ENCODE peak calls at places on chromosomes 5 and 9, in seven cellular contexts. S is neuronal stem cell, W is IMR-90, F is mesendoderm, T is H1, M is H9, Y is trophoblast cell. H is an unnamed sample.

GRCh38 chr5:22238047-22238446 is 615.1 kb downstream of the CDH12 start:
- DNase-seq in S (no peak), W (no peak), F (no peak), T (no peak), M (no peak), Y (no peak), H (no peak)

GRCh38 chr5:123151227-123151951 is 62.3 kb downstream of the PRDM6 start:
- DNase-seq in S (no peak), W (no peak), F (peak), T (no peak), M (no peak), Y (no peak), H (no peak)

GRCh38 chr5:109703827-109704226 is 14.1 kb downstream of the MAN2A1 start:
- DNase-seq in S (no peak), W (peak), F (no peak), T (no peak), M (no peak), Y (peak), H (no peak)

GRCh38 chr5:81010636-81011035 is 50.5 kb downstream of the RASGRF2 start:
- DNase-seq in S (no peak), W (peak), F (no peak), T (no peak), M (no peak), Y (no peak), H (peak)

GRCh38 chr9:85900504-85901201 is 40.3 kb upstream of the NAA35 start:
- DNase-seq in S (peak), W (peak), F (peak), T (peak), M (peak), Y (no peak), H (peak)

GRCh38 chr9:120478208-120478607 is 101.8 kb downstream of the CDK5RAP2 start:
- DNase-seq in S (no peak), W (peak), F (no peak), T (no peak), M (no peak), Y (no peak), H (no peak)

GRCh38 chr9:126334626-126335621 is 8.3 kb downstream of the MVB12B start:
- DNase-seq in S (no peak), W (peak), F (no peak), T (no peak), M (no peak), Y (peak), H (no peak)

GRCh38 chr9:94900222-94901018 is 173.9 kb downstream of the AOPEP start:
- DNase-seq in S (no peak), W (peak), F (no peak), T (no peak), M (peak), Y (no peak), H (peak)

DNA sequence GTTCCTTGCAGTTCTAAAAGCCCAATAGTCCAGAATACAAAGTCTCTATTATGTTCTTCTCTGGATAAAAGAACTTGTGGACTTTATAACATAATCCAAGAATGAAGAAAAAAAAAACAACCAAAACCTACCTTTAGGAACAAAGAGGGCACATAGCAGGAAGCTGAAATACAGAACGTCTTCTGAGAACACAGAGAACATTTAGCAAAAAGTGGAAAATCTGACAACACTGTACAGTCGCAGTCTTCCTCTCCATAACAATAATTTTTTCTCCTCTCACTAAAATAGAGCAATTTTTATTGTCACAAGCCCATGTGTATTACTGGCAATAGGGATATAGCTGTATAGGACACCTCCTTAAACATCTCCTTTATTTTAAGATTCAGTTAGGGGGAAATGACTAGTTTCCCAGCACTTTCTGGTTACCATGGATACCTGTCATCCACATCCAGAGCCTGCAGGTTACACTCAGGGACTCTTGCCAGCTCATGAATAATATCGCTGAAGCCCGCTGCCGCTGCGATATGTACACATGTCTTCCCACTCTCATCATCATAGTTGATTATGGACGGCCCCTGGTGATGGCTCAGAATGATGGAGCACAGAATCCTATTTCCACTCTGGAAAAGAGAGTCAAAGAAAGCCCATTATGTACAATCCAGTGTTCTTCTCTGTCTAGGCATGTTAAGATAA is 106.5 kb downstream of the ANKRD55 start:
- DNase-seq in S (no peak), W (peak), F (no peak), T (no peak), M (no peak), Y (no peak), H (no peak)
- H2AK5ac ChIP-seq in S (no peak), W (peak), F (no peak), T (no peak), M (no peak), Y (no peak), H (no peak)

GRCh38 chr9:107954303-107954702 is 464.7 kb upstream of the KLF4 start:
- DNase-seq in S (no peak), W (no peak), F (no peak), T (no peak), M (no peak), Y (no peak), H (no peak)
- H2AK5ac ChIP-seq in S (no peak), W (no peak), F (no peak), T (no peak), M (no peak), Y (no peak), H (no peak)

DNA sequence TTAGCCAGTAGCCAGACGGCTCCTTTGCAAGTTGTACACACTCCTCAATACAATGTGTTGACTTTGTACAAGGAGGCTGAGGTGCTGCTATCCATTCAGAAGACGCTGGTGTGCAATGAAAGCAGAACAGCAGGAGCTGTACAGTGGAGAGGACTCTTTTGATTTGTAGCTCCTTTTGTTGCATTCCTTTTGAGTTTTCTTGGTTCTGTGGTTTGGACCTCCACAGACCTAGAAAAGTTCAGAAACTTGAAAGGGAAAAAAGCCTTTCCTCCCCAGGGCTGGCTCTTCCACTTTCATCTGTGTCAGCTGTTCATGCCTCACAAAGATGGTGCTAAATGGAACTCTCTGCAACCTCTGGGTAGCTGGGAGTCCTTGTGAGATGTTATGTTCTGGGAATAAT is 117.4 kb downstream of the MAT2B start:
- DNase-seq in S (no peak), W (no peak), F (no peak), T (no peak), M (no peak), Y (no peak), H (no peak)
- H2AK5ac ChIP-seq in S (no peak), W (no peak), F (no peak), T (no peak), M (no peak), Y (no peak), H (no peak)

GRCh38 chr5:169499990-169500389 is 83.6 kb upstream of the SPDL1 start:
- DNase-seq in S (no peak), W (no peak), F (no peak), T (no peak), M (no peak), Y (no peak), H (no peak)
- H2AK5ac ChIP-seq in S (no peak), W (no peak), F (no peak), T (no peak), M (no peak), Y (no peak), H (no peak)

GRCh38 chr9:87505869-87506678 is 8.4 kb downstream of the DAPK1 start:
- DNase-seq in S (no peak), W (no peak), F (no peak), T (no peak), M (no peak), Y (no peak), H (no peak)
- H2AK5ac ChIP-seq in S (no peak), W (no peak), F (no peak), T (no peak), M (no peak), Y (no peak), H (no peak)

GRCh38 chr9:105037139-105037538 is 109.2 kb upstream of the ABCA1 start:
- DNase-seq in S (no peak), W (no peak), F (no peak), T (no peak), M (no peak), Y (no peak), H (no peak)
- H2AK5ac ChIP-seq in S (no peak), W (no peak), F (no peak), T (no peak), M (no peak), Y (no peak), H (no peak)

H was measured in mesenchymal stem cell.